ENCODE peak calls at places on chromosomes 13 and 19, in seven cellular contexts. K, V, U, M, P, C and L are unnamed samples.

GRCh38 chr13:103883152-103883551 is 816.9 kb upstream of the SLC10A2 start:
- DNase-seq in K (no peak), V (peak; percentile 0), U (peak; percentile 64), M (peak; percentile 66), P (peak; percentile 92), C (no peak), L (no peak)

GRCh38 chr19:30911491-30911890 is 437.7 kb downstream of the TSHZ3 start:
- DNase-seq in K (no peak), V (no peak), C (no peak), U (no peak), M (no peak), P (no peak), L (no peak)

GRCh38 chr19:35114656-35115537 is 726 bp upstream of the FXYD3 start:
- DNase-seq in P (peak; percentile 67), C (peak; percentile 33), U (peak; percentile 62), M (peak; percentile 65), V (no peak), K (peak; percentile 65), L (peak; percentile 75)

GRCh38 chr19:14089662-14090508 is 666 bp downstream of the SAMD1 start:
- DNase-seq in C (peak; percentile 64), P (peak; percentile 68), K (peak; percentile 43), V (no peak), M (peak; percentile 44), U (peak; percentile 57), L (peak; percentile 52)

GRCh38 chr19:56141416-56141992 is 417 bp downstream of the ZNF444 start:
- DNase-seq in V (no peak), K (peak; percentile 63), M (no peak), U (no peak), C (no peak), P (no peak), L (no peak)

GRCh38 chr19:32287811-32288227 is 57.6 kb upstream of the ZNF507 start:
- DNase-seq in U (peak; percentile 82), K (no peak), P (peak; percentile 87), C (peak; percentile 35), M (no peak), V (peak; percentile 57), L (no peak)

GRCh38 chr19:47512183-47512947 is 2.5 kb downstream of the NAPA start:
- DNase-seq in V (peak; percentile 27), C (no peak), U (peak; percentile 64), M (no peak), K (no peak), P (peak; percentile 70), L (no peak)

GRCh38 chr19:35977446-35978222 is 17.4 kb upstream of the SDHAF1 start:
- DNase-seq in U (no peak), K (peak; percentile 39), M (no peak), V (no peak), C (no peak), P (no peak), L (no peak)

GRCh38 chr19:10105241-10106099 is 692 bp upstream of the PPAN start:
- DNase-seq in P (no peak), V (no peak), K (peak; percentile 71), C (no peak), U (no peak), M (no peak), L (no peak)

GRCh38 chr19:42419309-42419708 is 7.9 kb downstream of the LIPE start:
- DNase-seq in P (no peak), U (no peak), M (no peak), K (no peak), C (no peak), V (no peak), L (no peak)

GRCh38 chr13:57640582-57640981 is 9.0 kb downstream of the PCDH17 start:
- DNase-seq in V (no peak), C (no peak), U (no peak), M (no peak), P (no peak), K (no peak), L (no peak)

GRCh38 chr13:74204606-74205312 is 70.6 kb upstream of the KLF12 start:
- DNase-seq in M (no peak), U (peak; percentile 34), C (no peak), P (no peak), K (no peak), V (no peak), L (no peak)

GRCh38 chr13:33353210-33353609 is 67.7 kb upstream of the STARD13 start:
- DNase-seq in P (no peak), V (no peak), C (no peak), U (no peak), M (no peak), K (no peak), L (peak; percentile 17)

GRCh38 chr13:22063416-22064124 is 392.7 kb downstream of the FGF9 start:
- DNase-seq in K (no peak), C (no peak), V (no peak), P (no peak), M (no peak), U (no peak), L (no peak)

GRCh38 chr19:28500982-28501633 is 711.8 kb downstream of the UQCRFS1 start:
- DNase-seq in V (no peak), K (no peak), C (no peak), U (no peak), M (no peak), P (no peak), L (no peak)

GRCh38 chr13:75263741-75264407 is 218.1 kb downstream of the TBC1D4 start:
- DNase-seq in C (no peak), K (no peak), U (peak; percentile 19), P (peak; percentile 7), V (peak; percentile 15), M (no peak), L (no peak)

GRCh38 chr13:83499286-83499685 is 383.0 kb downstream of the SLITRK1 start:
- DNase-seq in K (no peak), V (no peak), P (no peak), C (no peak), M (no peak), U (no peak), L (no peak)

GRCh38 chr19:37932985-37933953 is 26.3 kb downstream of the SIPA1L3 start:
- DNase-seq in C (no peak), V (no peak), K (no peak), P (peak; percentile 34), U (peak; percentile 24), M (peak; percentile 79), L (no peak)

GRCh38 chr13:61146158-61146557 is 269.5 kb downstream of the PCDH20 start:
- DNase-seq in V (no peak), M (no peak), K (no peak), C (no peak), U (no peak), P (no peak), L (no peak)

GRCh38 chr13:27263438-27263837 is 7.2 kb upstream of the RASL11A start:
- DNase-seq in M (no peak), V (no peak), C (no peak), P (no peak), U (no peak), K (no peak), L (no peak)

GRCh38 chr19:15091918-15092753 is 10.1 kb downstream of the OR1I1 start:
- DNase-seq in M (peak; percentile 25), U (peak; percentile 85), K (no peak), C (peak; percentile 78), P (peak; percentile 84), V (peak; percentile 44), L (no peak)

GRCh38 chr19:13503570-13504235 is 2.6 kb downstream of the CACNA1A start:
- DNase-seq in P (no peak), U (no peak), V (no peak), K (no peak), M (no peak), C (no peak), L (no peak)

GRCh38 chr13:66689037-66689619 is 541.0 kb downstream of the PCDH9 start:
- DNase-seq in U (peak; percentile 32), C (no peak), K (no peak), P (peak; percentile 39), V (no peak), M (no peak), L (no peak)
- TF ChIP-seq CTCF in U (peak; percentile 30), C (no peak), K (no peak), P (peak; percentile 29), V (peak; percentile 18), M (no peak), L (no peak)

GRCh38 chr19:4806384-4806783 is 14.8 kb downstream of the FEM1A start:
- DNase-seq in V (no peak), M (no peak), P (no peak), U (no peak), C (no peak), K (no peak), L (no peak)
- TF ChIP-seq CTCF in V (no peak), M (no peak), P (no peak), U (no peak), C (no peak), K (no peak), L (no peak)

DNA sequence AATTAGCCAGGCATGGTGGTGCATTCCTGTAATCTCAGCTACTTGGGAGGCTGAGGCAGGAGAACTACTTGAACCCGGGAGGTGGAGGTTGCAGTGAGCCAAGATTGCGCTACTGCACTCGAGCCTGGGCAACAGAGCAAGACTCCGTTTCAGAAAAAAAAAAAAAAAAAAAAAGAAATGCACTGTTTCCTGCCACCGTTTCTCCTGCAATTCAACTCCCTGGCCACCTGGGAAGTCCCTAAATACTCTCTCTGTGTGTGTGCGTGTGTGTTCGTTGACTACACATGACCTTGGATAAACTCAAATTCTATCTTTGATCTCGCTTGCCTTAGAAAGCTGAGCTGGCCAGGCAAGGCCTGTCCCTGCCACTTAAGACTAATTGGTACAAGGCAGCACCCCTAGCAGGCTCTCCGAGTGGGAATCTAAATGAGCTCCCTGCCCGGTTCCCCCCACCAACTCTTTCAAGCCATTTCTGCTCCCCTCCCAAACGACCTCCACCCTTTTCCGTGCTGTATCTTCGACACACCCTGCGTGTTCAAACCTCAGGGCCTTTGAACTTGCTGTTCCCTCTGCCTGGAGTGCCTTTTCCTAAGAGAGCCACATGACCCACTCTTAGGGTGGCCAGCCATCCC is 5.2 kb upstream of the BCAT2 start:
- DNase-seq in K (no peak), U (no peak), P (no peak), V (no peak), C (peak; percentile 83), M (no peak), L (no peak)
- TF ChIP-seq CTCF in K (no peak), U (no peak), P (no peak), V (no peak), C (peak; percentile 5), M (no peak), L (no peak)

GRCh38 chr19:4241824-4242430 is 5.0 kb upstream of the YJU2 start:
- DNase-seq in P (no peak), K (no peak), V (no peak), U (no peak), M (no peak), C (no peak), L (no peak)

DNA sequence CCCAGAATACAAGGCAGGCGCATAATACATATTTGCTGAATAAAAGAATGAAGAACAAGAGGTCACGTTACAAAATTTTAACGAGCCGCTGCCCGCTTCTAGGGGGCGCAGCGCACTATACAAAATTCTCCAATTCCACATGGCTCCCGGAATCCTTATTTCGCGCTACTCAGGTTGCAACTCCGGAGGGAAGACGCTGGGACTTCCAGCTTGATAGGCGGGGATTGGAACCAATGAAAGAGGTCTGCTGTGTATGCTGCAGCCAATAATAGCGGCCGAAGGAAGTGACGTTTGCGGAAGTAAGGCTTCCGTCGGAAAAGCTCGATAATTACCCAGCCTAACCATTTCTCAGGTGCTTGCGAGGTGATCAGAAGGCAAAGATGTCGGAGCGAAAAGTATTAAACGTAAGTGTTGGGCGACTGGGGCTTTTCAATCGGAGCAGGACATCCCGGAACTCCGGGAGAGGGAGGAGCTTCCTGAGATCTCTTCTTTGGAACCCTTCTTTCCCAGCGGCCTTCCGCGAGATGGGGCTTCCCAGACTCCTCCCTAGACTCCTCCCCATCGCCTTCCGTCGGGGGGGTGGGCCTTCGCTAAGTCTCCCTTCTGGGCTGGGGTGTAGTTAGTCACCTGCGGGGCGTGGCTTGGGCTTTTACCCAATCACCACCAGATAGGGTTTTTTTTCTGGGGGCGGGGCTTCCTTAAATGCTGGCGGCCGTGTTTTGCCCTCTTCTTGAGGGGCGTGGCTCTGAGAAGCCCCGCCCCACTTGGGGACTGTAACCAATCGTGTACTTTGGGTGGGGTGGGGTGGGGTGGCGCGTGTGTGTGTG is at the start of gene YJU2:
- DNase-seq in P (peak; percentile 100), C (peak; percentile 100), M (peak; percentile 100), V (peak; percentile 99), U (peak; percentile 100), K (peak; percentile 100), L (peak; percentile 89)
- TF ChIP-seq CTCF in P (peak; percentile 48), C (peak; percentile 64), M (peak; percentile 45), V (peak; percentile 57), U (peak; percentile 57), K (peak; percentile 68), L (no peak)